ENCODE peak calls at places on chromosomes 6 and 20, in ten cellular contexts. I is cardiac muscle cell, Z is heart right ventricle, B is A549, K is B cell, S is coronary artery, D is astrocyte of the spinal cord, G is transverse colon, O is RWPE1, W is nephron progenitor cell. V is an unnamed sample.

GRCh38 chr6:117513174-117513573 is 30.7 kb downstream of the DCBLD1 start:
- DNase-seq in B (no peak), G (no peak), K (no peak), D (no peak), W (no peak), S (no peak), Z (no peak), O (no peak), I (peak), V (no peak)

GRCh38 chr6:4466260-4466659 is 309.9 kb upstream of the CDYL start:
- DNase-seq in K (no peak), D (peak), I (peak), G (peak), Z (no peak), W (no peak), O (no peak), S (no peak), B (no peak), V (no peak)

GRCh38 chr20:32970115-32970972 is 33.9 kb downstream of the SUN5 start:
- DNase-seq in I (no peak), S (peak), K (no peak), G (no peak), Z (no peak), O (no peak), D (no peak), B (no peak), W (no peak), V (no peak)

GRCh38 chr6:37640776-37641395 is 56.8 kb downstream of the MDGA1 start:
- DNase-seq in S (no peak), K (no peak), I (no peak), Z (no peak), G (no peak), B (no peak), W (no peak), D (no peak), O (no peak), V (no peak)

GRCh38 chr6:17057322-17057721 is 44.5 kb upstream of the STMND1 start:
- DNase-seq in G (no peak), S (no peak), O (peak), Z (no peak), B (no peak), I (peak), W (no peak), K (no peak), D (no peak), V (no peak)

GRCh38 chr6:111623046-111623718 is 17.5 kb upstream of the TRAF3IP2 start:
- DNase-seq in I (no peak), D (no peak), W (no peak), S (no peak), Z (no peak), G (no peak), B (no peak), K (no peak), O (no peak), V (no peak)

GRCh38 chr20:63708301-63709148 is 686 bp downstream of the ZGPAT start:
- DNase-seq in B (no peak), D (no peak), W (no peak), I (no peak), Z (no peak), G (no peak), O (no peak), S (peak), K (no peak), V (no peak)

GRCh38 chr6:10749734-10750133 is 2.1 kb downstream of the TMEM14B start:
- DNase-seq in Z (no peak), K (no peak), G (no peak), B (no peak), O (no peak), S (no peak), W (no peak), I (no peak), D (no peak), V (no peak)

GRCh38 chr20:29878777-29879442 is 1378.6 kb upstream of the DEFB115 start:
- DNase-seq in O (no peak), W (no peak), I (no peak), B (no peak), Z (peak), G (peak), S (peak), K (no peak), D (no peak), V (no peak)

GRCh38 chr6:111779660-111780059 is 93.6 kb downstream of the FYN start:
- DNase-seq in D (no peak), O (no peak), I (no peak), S (no peak), B (no peak), Z (no peak), K (no peak), G (no peak), W (no peak), V (no peak)

GRCh38 chr6:111709615-111710398 is 104.1 kb upstream of the TRAF3IP2 start:
- DNase-seq in D (peak), S (no peak), G (peak), K (peak), W (peak), B (peak), I (peak), O (peak), Z (peak), V (peak)

GRCh38 chr6:106735136-106735535 is 105.8 kb downstream of the QRSL1 start:
- DNase-seq in K (no peak), W (no peak), O (no peak), S (no peak), I (no peak), B (no peak), G (no peak), D (no peak), Z (no peak), V (no peak)

GRCh38 chr6:23784313-23784919 is 341.6 kb upstream of the NRSN1 start:
- DNase-seq in I (no peak), W (no peak), S (no peak), Z (no peak), B (no peak), D (peak), G (no peak), K (no peak), O (no peak), V (no peak)

DNA sequence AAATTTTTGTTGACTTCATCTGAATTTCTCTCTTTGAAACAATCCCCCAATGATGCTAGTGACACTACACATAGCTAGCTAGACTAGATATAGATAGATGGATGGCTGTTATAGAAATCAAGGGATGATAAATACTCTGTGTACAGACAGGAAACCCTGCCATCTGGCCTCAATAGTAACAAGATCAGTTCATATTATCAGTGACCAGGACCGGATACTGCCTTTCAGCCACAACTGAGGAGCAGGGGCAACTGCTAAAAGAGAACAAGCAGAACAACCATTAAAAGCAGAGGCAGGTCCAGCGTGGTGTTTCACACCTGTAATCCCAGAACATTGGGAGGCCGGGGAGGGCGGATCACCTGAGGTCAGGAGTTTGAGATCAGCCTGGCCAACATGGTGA is 118.3 kb upstream of the FAM184A start:
- DNase-seq in S (no peak), O (no peak), G (no peak), K (no peak), W (no peak), I (no peak), Z (no peak), B (no peak), D (no peak), V (no peak)
- TF ChIP-seq CTCF in S (no peak), O (no peak), G (no peak), K (no peak), W (no peak), I (no peak), Z (no peak), B (no peak), D (no peak), V (no peak)

DNA sequence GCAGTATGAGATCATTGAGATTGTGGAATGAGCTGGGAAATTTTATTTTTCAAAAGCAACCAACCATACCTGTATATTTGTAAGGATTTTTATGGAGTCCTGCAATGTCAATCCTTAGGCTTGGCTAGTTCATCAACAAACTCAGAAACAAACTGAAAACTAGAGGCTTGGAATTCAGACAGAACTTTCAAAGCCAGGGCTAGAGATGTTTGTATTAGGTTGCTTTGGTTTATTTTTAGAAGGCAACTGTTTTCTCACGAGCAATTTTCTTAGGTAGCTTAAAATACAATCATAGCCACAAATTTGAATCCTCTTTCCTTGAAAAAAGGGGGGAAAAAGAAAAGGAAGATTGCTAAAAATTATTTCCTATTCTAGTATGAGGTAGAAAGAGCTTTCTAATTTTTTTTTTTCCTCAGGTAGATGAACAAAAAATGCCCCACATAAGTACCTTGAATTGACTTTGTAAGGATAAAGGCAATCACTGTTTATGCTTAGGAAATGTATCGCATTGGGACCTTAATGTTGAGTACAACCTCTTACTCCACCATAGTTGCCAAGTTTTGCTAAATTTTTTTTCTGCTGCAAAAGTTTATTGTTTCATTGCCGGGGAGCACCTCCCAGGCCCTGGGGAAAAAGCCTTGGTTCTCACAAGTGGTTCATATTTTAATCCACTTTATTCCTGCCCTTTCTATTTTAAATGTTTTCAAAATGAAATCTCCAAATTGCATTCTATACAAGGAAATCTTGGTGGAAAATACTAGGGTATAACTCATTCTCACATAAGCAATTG is 52.5 kb upstream of the UTRN start:
- DNase-seq in K (no peak), I (no peak), Z (no peak), D (no peak), W (no peak), G (no peak), B (no peak), S (no peak), O (no peak), V (no peak)
- TF ChIP-seq CTCF in K (no peak), I (no peak), Z (no peak), D (no peak), W (no peak), G (no peak), B (no peak), S (no peak), O (no peak), V (no peak)

GRCh38 chr6:125974214-125974866 is 12.0 kb upstream of the TRMT11 start:
- DNase-seq in I (peak), O (no peak), W (no peak), K (no peak), Z (no peak), S (no peak), G (no peak), B (peak), D (peak), V (peak)
- TF ChIP-seq CTCF in I (peak), O (peak), W (peak), K (peak), Z (peak), S (peak), G (peak), B (peak), D (peak), V (peak)

GRCh38 chr20:57907131-57908083 is 197.6 kb upstream of the PMEPA1 start:
- DNase-seq in O (no peak), D (no peak), B (no peak), I (peak), W (no peak), S (no peak), K (no peak), G (no peak), Z (no peak), V (no peak)
- TF ChIP-seq CTCF in O (no peak), D (no peak), B (no peak), I (no peak), W (no peak), S (no peak), K (no peak), G (no peak), Z (no peak), V (no peak)

DNA sequence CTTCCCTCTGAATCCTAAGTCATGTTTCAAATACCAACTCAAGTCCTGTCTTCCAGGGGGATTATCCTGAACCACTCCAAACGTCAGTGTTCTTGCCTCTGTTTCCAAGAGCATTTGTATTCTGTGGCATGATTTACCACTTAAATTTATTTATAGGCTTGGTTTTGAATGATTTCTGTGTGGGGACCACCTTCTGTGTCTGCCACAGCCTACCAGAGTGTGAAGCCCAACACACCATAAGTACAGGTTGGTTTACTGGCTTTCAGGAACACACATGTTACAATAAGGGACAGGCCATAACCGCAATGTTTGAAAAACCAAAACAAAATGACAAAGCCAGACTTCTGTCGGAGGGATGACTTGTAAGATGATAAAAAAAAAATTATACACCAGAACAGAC is 56.5 kb upstream of the MAP3K7 start:
- DNase-seq in I (no peak), Z (no peak), W (no peak), K (no peak), S (no peak), O (no peak), D (no peak), G (no peak), B (no peak), V (no peak)
- TF ChIP-seq CTCF in I (no peak), Z (no peak), W (no peak), K (no peak), S (no peak), O (no peak), D (no peak), G (no peak), B (no peak), V (no peak)

GRCh38 chr6:21984135-21984534 is 312.7 kb downstream of the PRL start:
- DNase-seq in D (no peak), O (no peak), I (no peak), Z (no peak), G (no peak), W (no peak), S (no peak), B (no peak), K (no peak), V (no peak)

GRCh38 chr6:21987501-21987957 is 309.3 kb downstream of the PRL start:
- DNase-seq in B (no peak), G (peak), S (peak), W (peak), D (peak), O (peak), Z (peak), K (no peak), I (peak), V (peak)

GRCh38 chr6:21985904-21986303 is 310.9 kb downstream of the PRL start:
- DNase-seq in G (no peak), Z (no peak), I (no peak), W (no peak), S (no peak), K (no peak), D (no peak), O (no peak), B (no peak), V (no peak)

GRCh38 chr6:21984551-21984950 is 312.3 kb downstream of the PRL start:
- DNase-seq in S (no peak), K (no peak), O (no peak), D (no peak), Z (no peak), I (no peak), W (no peak), B (no peak), G (no peak), V (no peak)

DNA sequence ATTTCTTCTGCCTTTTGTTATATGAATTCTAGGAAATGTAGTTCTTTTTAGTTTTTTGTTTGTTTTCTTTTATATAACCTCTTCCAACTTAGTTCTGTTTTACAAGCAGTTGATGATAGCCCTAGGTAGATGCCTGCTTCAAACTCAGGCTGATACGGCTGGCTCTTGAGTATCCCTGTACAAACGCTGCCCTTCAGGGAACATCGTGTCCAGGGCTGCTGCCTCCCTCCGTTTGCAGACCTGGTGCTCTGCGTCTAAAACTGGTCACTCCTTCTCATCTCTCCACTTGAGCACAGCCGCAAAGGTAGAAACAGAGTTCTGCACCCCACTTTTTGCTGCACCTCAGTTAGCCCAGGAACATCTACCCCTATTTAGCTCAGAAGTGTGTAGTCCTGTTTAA is 310.1 kb downstream of the PRL start:
- DNase-seq in O (no peak), Z (no peak), K (no peak), G (no peak), I (peak), D (no peak), B (no peak), W (no peak), S (no peak), V (no peak)
- TF ChIP-seq CTCF in O (no peak), Z (no peak), K (no peak), G (no peak), I (no peak), D (no peak), B (no peak), W (no peak), S (no peak), V (no peak)

V was measured in GM20000.